ENCODE peak calls at places on chromosome 1, in eight cellular contexts. One of them, this sample, is unnamed.
A peak's percentile ranks its signal among the peaks of the same experiment; 100 is the strongest.

GRCh38 chr1:152185544-152186391 is 26.7 kb upstream of the RPTN start:
- DNase-seq in IMR-90: peak; percentile 64
- DNase-seq in neuronal stem cell: peak; percentile 8
- DNase-seq in keratinocyte: no peak
- DNase-seq in SK-N-SH: peak; percentile 57
- DNase-seq in fibroblast of lung: peak; percentile 71
- DNase-seq in HepG2: peak; percentile 53
- DNase-seq in mammary epithelial cell: peak; percentile 72
- DNase-seq in this sample: peak; percentile 85

GRCh38 chr1:56019922-56020321 is 559.4 kb downstream of the PLPP3 start:
- DNase-seq in IMR-90: no peak
- DNase-seq in neuronal stem cell: no peak
- DNase-seq in keratinocyte: no peak
- DNase-seq in SK-N-SH: no peak
- DNase-seq in fibroblast of lung: no peak
- DNase-seq in HepG2: no peak
- DNase-seq in mammary epithelial cell: no peak
- DNase-seq in this sample: no peak

GRCh38 chr1:51924455-51924854 is 45.9 kb upstream of the NRDC start:
- DNase-seq in IMR-90: peak; percentile 77
- DNase-seq in neuronal stem cell: no peak
- DNase-seq in keratinocyte: no peak
- DNase-seq in SK-N-SH: no peak
- DNase-seq in fibroblast of lung: no peak
- DNase-seq in HepG2: no peak
- DNase-seq in mammary epithelial cell: no peak
- DNase-seq in this sample: peak; percentile 86

GRCh38 chr1:32647308-32648134 is 2.8 kb downstream of the ZBTB8OS start:
- DNase-seq in IMR-90: no peak
- DNase-seq in neuronal stem cell: no peak
- DNase-seq in keratinocyte: no peak
- DNase-seq in SK-N-SH: no peak
- DNase-seq in fibroblast of lung: no peak
- DNase-seq in HepG2: no peak
- DNase-seq in mammary epithelial cell: no peak
- DNase-seq in this sample: no peak

GRCh38 chr1:29365906-29366670 is 129.8 kb downstream of the PTPRU start:
- DNase-seq in IMR-90: no peak
- DNase-seq in neuronal stem cell: no peak
- DNase-seq in keratinocyte: no peak
- DNase-seq in SK-N-SH: no peak
- DNase-seq in fibroblast of lung: no peak
- DNase-seq in HepG2: no peak
- DNase-seq in mammary epithelial cell: no peak
- DNase-seq in this sample: no peak

GRCh38 chr1:202009326-202010031 is 908 bp upstream of the ELF3 start:
- DNase-seq in IMR-90: peak; percentile 76
- DNase-seq in neuronal stem cell: peak; percentile 84
- DNase-seq in keratinocyte: no peak
- DNase-seq in SK-N-SH: peak; percentile 90
- DNase-seq in fibroblast of lung: peak; percentile 81
- DNase-seq in HepG2: peak; percentile 84
- DNase-seq in mammary epithelial cell: peak; percentile 80
- DNase-seq in this sample: peak; percentile 80

GRCh38 chr1:35894183-35894582 is 11.2 kb downstream of the AGO1 start:
- DNase-seq in IMR-90: peak; percentile 52
- DNase-seq in neuronal stem cell: no peak
- DNase-seq in keratinocyte: no peak
- DNase-seq in SK-N-SH: no peak
- DNase-seq in fibroblast of lung: peak; percentile 33
- DNase-seq in HepG2: no peak
- DNase-seq in mammary epithelial cell: no peak
- DNase-seq in this sample: no peak

GRCh38 chr1:17046043-17046657 is 7.7 kb downstream of the SDHB start:
- DNase-seq in IMR-90: peak; percentile 72
- DNase-seq in neuronal stem cell: no peak
- DNase-seq in keratinocyte: peak; percentile 9
- DNase-seq in SK-N-SH: peak; percentile 58
- DNase-seq in fibroblast of lung: peak; percentile 80
- DNase-seq in HepG2: peak; percentile 63
- DNase-seq in mammary epithelial cell: peak; percentile 39
- DNase-seq in this sample: peak; percentile 86

GRCh38 chr1:200028586-200029034 is 1.1 kb downstream of the NR5A2 start:
- DNase-seq in IMR-90: no peak
- DNase-seq in neuronal stem cell: peak; percentile 20
- DNase-seq in keratinocyte: no peak
- DNase-seq in SK-N-SH: no peak
- DNase-seq in fibroblast of lung: no peak
- DNase-seq in HepG2: no peak
- DNase-seq in mammary epithelial cell: no peak
- DNase-seq in this sample: no peak

GRCh38 chr1:55572878-55573734 is 357.9 kb upstream of the USP24 start:
- DNase-seq in IMR-90: peak; percentile 79
- DNase-seq in neuronal stem cell: no peak
- DNase-seq in keratinocyte: peak; percentile 13
- DNase-seq in SK-N-SH: no peak
- DNase-seq in fibroblast of lung: no peak
- DNase-seq in HepG2: peak; percentile 14
- DNase-seq in mammary epithelial cell: peak; percentile 43
- DNase-seq in this sample: peak; percentile 66

GRCh38 chr1:205521646-205522150 is 17.2 kb downstream of the CDK18 start:
- DNase-seq in IMR-90: no peak
- DNase-seq in neuronal stem cell: no peak
- DNase-seq in keratinocyte: no peak
- DNase-seq in SK-N-SH: no peak
- DNase-seq in fibroblast of lung: no peak
- DNase-seq in HepG2: no peak
- DNase-seq in mammary epithelial cell: no peak
- DNase-seq in this sample: no peak
- H3K27ac ChIP-seq in IMR-90: no peak overlapping the region
- H3K27ac ChIP-seq in neuronal stem cell: no peak overlapping the region
- H3K27ac ChIP-seq in keratinocyte: no peak overlapping the region
- H3K27ac ChIP-seq in SK-N-SH: no peak overlapping the region
- H3K27ac ChIP-seq in fibroblast of lung: no peak overlapping the region
- H3K27ac ChIP-seq in HepG2: no peak overlapping the region
- H3K27ac ChIP-seq in mammary epithelial cell: no peak overlapping the region
- H3K27ac ChIP-seq in this sample: no peak overlapping the region

DNA sequence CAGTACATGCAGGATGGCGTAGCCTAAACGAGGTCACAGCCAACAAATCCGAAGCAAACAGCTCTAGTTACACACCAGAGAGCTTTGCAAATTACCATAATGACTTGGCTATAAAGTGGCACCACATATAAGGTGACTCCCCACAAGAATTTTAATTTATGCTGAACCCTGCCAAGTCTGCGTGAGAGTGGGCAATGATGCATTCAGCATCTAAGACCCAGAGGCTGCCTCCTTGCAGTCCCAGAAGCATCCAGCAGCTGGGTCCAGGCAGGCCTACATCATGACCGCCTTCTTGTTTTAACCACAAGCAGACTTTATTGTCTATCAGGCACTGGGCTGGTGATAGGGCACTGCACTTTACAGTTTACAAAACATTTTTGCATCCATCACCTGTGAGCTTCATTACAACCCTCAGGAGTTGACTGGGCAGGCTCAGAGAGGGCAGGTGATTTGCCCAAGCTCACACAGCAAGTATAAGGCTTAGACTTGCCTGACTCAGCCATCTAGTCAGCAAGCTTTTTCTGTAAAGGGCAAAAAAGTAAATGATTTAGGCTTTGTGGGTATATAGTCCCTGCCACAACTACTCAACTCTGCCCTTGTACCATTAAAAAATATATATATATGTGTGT is 134.6 kb downstream of the GLIS1 start:
- DNase-seq in IMR-90: no peak
- DNase-seq in neuronal stem cell: no peak
- DNase-seq in keratinocyte: no peak
- DNase-seq in SK-N-SH: no peak
- DNase-seq in fibroblast of lung: no peak
- DNase-seq in HepG2: no peak
- DNase-seq in mammary epithelial cell: no peak
- DNase-seq in this sample: no peak
- H3K4me3 ChIP-seq in IMR-90: no peak overlapping the region
- H3K4me3 ChIP-seq in neuronal stem cell: no peak overlapping the region
- H3K4me3 ChIP-seq in keratinocyte: no peak overlapping the region
- H3K4me3 ChIP-seq in SK-N-SH: no peak overlapping the region
- H3K4me3 ChIP-seq in fibroblast of lung: no peak overlapping the region
- H3K4me3 ChIP-seq in HepG2: no peak overlapping the region
- H3K4me3 ChIP-seq in mammary epithelial cell: no peak overlapping the region
- H3K4me3 ChIP-seq in this sample: no peak overlapping the region

GRCh38 chr1:95520390-95520789 is 286.4 kb downstream of the RWDD3 start:
- DNase-seq in IMR-90: no peak
- DNase-seq in neuronal stem cell: no peak
- DNase-seq in keratinocyte: no peak
- DNase-seq in SK-N-SH: no peak
- DNase-seq in fibroblast of lung: no peak
- DNase-seq in HepG2: no peak
- DNase-seq in mammary epithelial cell: no peak
- DNase-seq in this sample: no peak
- H3K9ac ChIP-seq in IMR-90: no peak overlapping the region
- H3K9ac ChIP-seq in neuronal stem cell: no peak overlapping the region
- H3K9ac ChIP-seq in keratinocyte: no peak overlapping the region
- H3K9ac ChIP-seq in SK-N-SH: no peak overlapping the region
- H3K9ac ChIP-seq in fibroblast of lung: no peak overlapping the region
- H3K9ac ChIP-seq in HepG2: no peak overlapping the region
- H3K9ac ChIP-seq in mammary epithelial cell: no peak overlapping the region
- H3K9ac ChIP-seq in this sample: no peak overlapping the region

DNA sequence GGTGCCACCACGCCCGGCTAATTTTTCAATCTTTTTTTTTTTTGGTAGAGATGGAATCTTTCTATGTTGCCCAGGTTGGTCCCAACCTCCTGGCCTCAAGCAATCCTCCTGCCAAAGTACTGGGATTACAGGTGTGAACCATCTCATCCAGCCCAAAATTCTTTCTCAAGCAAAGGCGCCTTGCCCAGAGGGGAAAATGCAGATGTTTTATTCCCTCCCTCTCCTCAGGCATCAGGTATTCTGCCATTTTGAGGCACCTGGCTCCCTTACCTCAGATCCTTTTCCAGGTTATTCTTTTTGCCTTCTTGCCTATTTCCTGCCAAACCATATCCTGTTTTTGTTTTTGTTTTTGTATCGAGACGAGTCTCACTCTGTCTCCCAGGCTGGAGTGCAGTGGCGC is 10.5 kb downstream of the ADAMTS4 start:
- DNase-seq in IMR-90: no peak
- DNase-seq in neuronal stem cell: no peak
- DNase-seq in keratinocyte: no peak
- DNase-seq in SK-N-SH: no peak
- DNase-seq in fibroblast of lung: no peak
- DNase-seq in HepG2: no peak
- DNase-seq in mammary epithelial cell: no peak
- DNase-seq in this sample: no peak
- H3K27ac ChIP-seq in IMR-90: no peak overlapping the region
- H3K27ac ChIP-seq in neuronal stem cell: no peak overlapping the region
- H3K27ac ChIP-seq in keratinocyte: no peak overlapping the region
- H3K27ac ChIP-seq in SK-N-SH: no peak overlapping the region
- H3K27ac ChIP-seq in fibroblast of lung: no peak overlapping the region
- H3K27ac ChIP-seq in HepG2: no peak overlapping the region
- H3K27ac ChIP-seq in mammary epithelial cell: no peak overlapping the region
- H3K27ac ChIP-seq in this sample: peak overlapping the region; percentile 95

GRCh38 chr1:145978860-145979745 is 14.6 kb downstream of the POLR3GL start:
- DNase-seq in IMR-90: peak; percentile 100
- DNase-seq in neuronal stem cell: peak; percentile 87
- DNase-seq in keratinocyte: peak; percentile 98
- DNase-seq in SK-N-SH: peak; percentile 82
- DNase-seq in fibroblast of lung: peak; percentile 100
- DNase-seq in HepG2: peak; percentile 50
- DNase-seq in mammary epithelial cell: peak; percentile 99
- DNase-seq in this sample: peak; percentile 100

GRCh38 chr1:145977016-145977415 is 12.5 kb downstream of the POLR3GL start:
- DNase-seq in IMR-90: no peak
- DNase-seq in neuronal stem cell: no peak
- DNase-seq in keratinocyte: no peak
- DNase-seq in SK-N-SH: no peak
- DNase-seq in fibroblast of lung: no peak
- DNase-seq in HepG2: no peak
- DNase-seq in mammary epithelial cell: no peak
- DNase-seq in this sample: no peak

GRCh38 chr1:145978477-145978859 is 14.0 kb downstream of the POLR3GL start:
- DNase-seq in IMR-90: no peak
- DNase-seq in neuronal stem cell: no peak
- DNase-seq in keratinocyte: no peak
- DNase-seq in SK-N-SH: no peak
- DNase-seq in fibroblast of lung: no peak
- DNase-seq in HepG2: no peak
- DNase-seq in mammary epithelial cell: no peak
- DNase-seq in this sample: no peak

GRCh38 chr1:145979746-145980435 is 15.4 kb downstream of the POLR3GL start:
- DNase-seq in IMR-90: no peak
- DNase-seq in neuronal stem cell: no peak
- DNase-seq in keratinocyte: no peak
- DNase-seq in SK-N-SH: no peak
- DNase-seq in fibroblast of lung: peak; percentile 52
- DNase-seq in HepG2: no peak
- DNase-seq in mammary epithelial cell: no peak
- DNase-seq in this sample: peak; percentile 37

GRCh38 chr1:145977486-145978476 is 13.3 kb downstream of the POLR3GL start:
- DNase-seq in IMR-90: peak; percentile 85
- DNase-seq in neuronal stem cell: peak; percentile 70
- DNase-seq in keratinocyte: no peak
- DNase-seq in SK-N-SH: peak; percentile 82
- DNase-seq in fibroblast of lung: peak; percentile 91
- DNase-seq in HepG2: peak; percentile 78
- DNase-seq in mammary epithelial cell: peak; percentile 73
- DNase-seq in this sample: peak; percentile 86
- H3K4me3 ChIP-seq in IMR-90: no peak overlapping the region
- H3K4me3 ChIP-seq in neuronal stem cell: no peak overlapping the region
- H3K4me3 ChIP-seq in keratinocyte: no peak overlapping the region
- H3K4me3 ChIP-seq in SK-N-SH: no peak overlapping the region
- H3K4me3 ChIP-seq in fibroblast of lung: no peak overlapping the region
- H3K4me3 ChIP-seq in HepG2: no peak overlapping the region
- H3K4me3 ChIP-seq in mammary epithelial cell: no peak overlapping the region
- H3K4me3 ChIP-seq in this sample: no peak overlapping the region

GRCh38 chr1:151133339-151133761 is 13.1 kb downstream of the SEMA6C start:
- DNase-seq in IMR-90: peak; percentile 28
- DNase-seq in neuronal stem cell: no peak
- DNase-seq in keratinocyte: no peak
- DNase-seq in SK-N-SH: peak; percentile 18
- DNase-seq in fibroblast of lung: no peak
- DNase-seq in HepG2: no peak
- DNase-seq in mammary epithelial cell: no peak
- DNase-seq in this sample: no peak
- H3K9ac ChIP-seq in IMR-90: no peak overlapping the region
- H3K9ac ChIP-seq in neuronal stem cell: peak overlapping the region; percentile 54
- H3K9ac ChIP-seq in keratinocyte: no peak overlapping the region
- H3K9ac ChIP-seq in SK-N-SH: no peak overlapping the region
- H3K9ac ChIP-seq in fibroblast of lung: no peak overlapping the region
- H3K9ac ChIP-seq in HepG2: no peak overlapping the region
- H3K9ac ChIP-seq in mammary epithelial cell: no peak overlapping the region
- H3K9ac ChIP-seq in this sample: no peak overlapping the region

This sample was measured in GM23248.